ENCODE peak calls at places on chromosomes 2 and 18, in eight cellular contexts. C is retina; T is effector CD4-positive, alpha-beta T cell; M is M059J; U is activated T-helper 9 cell treated with anti-CD3 and anti-CD28 coated beads, Interleukin-2, amount 50 U/mL, for 16 hours; Q is B cell; L is stimulated activated CD8-positive, alpha-beta memory T cell treated with anti-CD3 and anti-CD28 coated beads, Interleukin-15, amount 100 ng/mL, for 48 hours; R is occipital lobe. H is an unnamed sample.

GRCh38 chr2:157052685-157053224 is 204.8 kb upstream of the GALNT5 start:
- DNase-seq in C (no peak), T (no peak), M (peak; percentile 74), U (no peak), Q (no peak), L (no peak), R (no peak), H (peak; percentile 91)

GRCh38 chr2:102000012-102000411 is 8.3 kb downstream of the IL1R2 start:
- DNase-seq in C (no peak), T (no peak), M (no peak), U (no peak), Q (no peak), L (no peak), R (no peak), H (no peak)

GRCh38 chr2:228801451-228801850 is 469.6 kb downstream of the PID1 start:
- DNase-seq in C (no peak), T (no peak), M (no peak), U (no peak), Q (no peak), L (no peak), R (no peak), H (no peak)

GRCh38 chr2:241978670-241979069 is 109.1 kb downstream of the RTP5 start:
- DNase-seq in C (no peak), T (no peak), M (no peak), U (no peak), Q (no peak), L (no peak), R (no peak), H (no peak)

GRCh38 chr2:36294290-36294689 is 61.3 kb upstream of the CRIM1 start:
- DNase-seq in C (no peak), T (no peak), M (peak; percentile 76), U (peak; percentile 9), Q (no peak), L (peak; percentile 4), R (no peak), H (no peak)

GRCh38 chr2:16881122-16881521 is 215.5 kb upstream of the CYRIA start:
- DNase-seq in C (no peak), T (no peak), M (no peak), U (no peak), Q (no peak), L (no peak), R (no peak), H (no peak)

GRCh38 chr2:67394734-67395133 is 2.4 kb upstream of the ETAA1 start:
- DNase-seq in C (no peak), T (no peak), M (peak; percentile 79), U (no peak), Q (no peak), L (no peak), R (no peak), H (peak; percentile 70)

GRCh38 chr2:69366-70344 is 23.4 kb upstream of the FAM110C start:
- DNase-seq in C (no peak), T (no peak), M (peak; percentile 29), U (no peak), Q (no peak), L (no peak), R (no peak), H (no peak)

GRCh38 chr2:152075427-152076050 is 23.3 kb downstream of the CACNB4 start:
- DNase-seq in C (no peak), T (no peak), M (no peak), U (no peak), Q (no peak), L (no peak), R (no peak), H (no peak)

GRCh38 chr2:19790291-19790690 is 111.5 kb downstream of the TTC32 start:
- DNase-seq in C (no peak), T (no peak), M (no peak), U (no peak), Q (no peak), L (no peak), R (no peak), H (no peak)

GRCh38 chr18:23658296-23658695 is 4.4 kb downstream of the ANKRD29 start:
- DNase-seq in C (no peak), T (no peak), M (peak; percentile 27), U (no peak), Q (no peak), L (no peak), R (no peak), H (peak; percentile 39)

GRCh38 chr2:218026676-218027425 is 24.1 kb upstream of the TNS1 start:
- DNase-seq in C (no peak), T (no peak), M (no peak), U (no peak), Q (no peak), L (no peak), R (no peak), H (no peak)

GRCh38 chr2:126885701-126886121 is 13.0 kb upstream of the TEX51 start:
- DNase-seq in C (no peak), T (no peak), M (no peak), U (no peak), Q (no peak), L (no peak), R (no peak), H (peak; percentile 8)

GRCh38 chr2:101827246-101827645 is 129.7 kb downstream of the MAP4K4 start:
- DNase-seq in C (no peak), T (no peak), M (peak; percentile 96), U (no peak), Q (no peak), L (no peak), R (no peak), H (peak; percentile 84)

GRCh38 chr2:96105152-96105915 is 11.0 kb downstream of the ADRA2B start:
- DNase-seq in C (no peak), T (no peak), M (no peak), U (no peak), Q (no peak), L (no peak), R (no peak), H (no peak)

GRCh38 chr2:228092056-228092455 is 89.4 kb downstream of the SPHKAP start:
- DNase-seq in C (no peak), T (no peak), M (no peak), U (no peak), Q (no peak), L (no peak), R (no peak), H (no peak)

GRCh38 chr2:239397856-239398470 is 2.9 kb downstream of the HDAC4 start:
- DNase-seq in C (peak; percentile 45), T (no peak), M (no peak), U (no peak), Q (no peak), L (no peak), R (no peak), H (no peak)

GRCh38 chr2:121831841-121832240 is 76.4 kb downstream of the TSN start:
- DNase-seq in C (no peak), T (no peak), M (no peak), U (no peak), Q (no peak), L (no peak), R (no peak), H (no peak)

GRCh38 chr2:128271891-128272585 is 46.6 kb downstream of the HS6ST1 start:
- DNase-seq in C (no peak), T (no peak), M (no peak), U (no peak), Q (no peak), L (no peak), R (no peak), H (no peak)

GRCh38 chr2:11764359-11764758 is 17.9 kb downstream of the LPIN1 start:
- DNase-seq in C (no peak), T (no peak), M (no peak), U (no peak), Q (no peak), L (no peak), R (no peak), H (no peak)

GRCh38 chr2:3606028-3606369 is 11.1 kb downstream of the COLEC11 start:
- DNase-seq in C (no peak), T (no peak), M (no peak), U (no peak), Q (no peak), L (no peak), R (no peak), H (no peak)

GRCh38 chr2:72896446-72896845 is 9.2 kb downstream of the SPR start:
- DNase-seq in C (no peak), T (no peak), M (peak; percentile 50), U (no peak), Q (no peak), L (no peak), R (no peak), H (no peak)

GRCh38 chr2:112229365-112229764 is 25.5 kb downstream of the ZC3H8 start:
- DNase-seq in C (no peak), T (no peak), M (no peak), U (no peak), Q (no peak), L (no peak), R (no peak), H (no peak)

GRCh38 chr2:193561054-193561453 is 1366.3 kb upstream of the TMEFF2 start:
- DNase-seq in C (no peak), T (no peak), M (peak; percentile 57), U (no peak), Q (no peak), L (no peak), R (no peak), H (peak; percentile 64)

GRCh38 chr18:46555724-46556123 is 101.3 kb downstream of the LOXHD1 start:
- DNase-seq in C (no peak), T (no peak), M (peak; percentile 43), U (no peak), Q (no peak), L (no peak), R (peak; percentile 11), H (no peak)

GRCh38 chr2:178285287-178285615 is 90.9 kb downstream of the OSBPL6 start:
- DNase-seq in C (no peak), T (no peak), M (no peak), U (no peak), Q (no peak), L (no peak), R (no peak), H (no peak)

GRCh38 chr2:57076856-57077255 is 893.1 kb downstream of the CCDC85A start:
- DNase-seq in C (no peak), T (no peak), M (no peak), U (no peak), Q (no peak), L (no peak), R (no peak), H (peak; percentile 55)

GRCh38 chr18:45728341-45729010 is 4.5 kb downstream of the SLC14A1 start:
- DNase-seq in C (no peak), T (no peak), M (peak; percentile 17), U (no peak), Q (no peak), L (no peak), R (no peak), H (peak; percentile 26)

GRCh38 chr2:163367825-163368582 is 367.8 kb downstream of the FIGN start:
- DNase-seq in C (no peak), T (no peak), M (no peak), U (no peak), Q (no peak), L (no peak), R (no peak), H (no peak)

GRCh38 chr2:37367984-37368383 is 23.6 kb downstream of the QPCT start:
- DNase-seq in C (no peak), T (no peak), M (no peak), U (no peak), Q (no peak), L (no peak), R (no peak), H (no peak)

GRCh38 chr2:228479014-228479413 is 297.5 kb upstream of the SPHKAP start:
- DNase-seq in C (no peak), T (no peak), M (no peak), U (no peak), Q (no peak), L (no peak), R (no peak), H (no peak)

GRCh38 chr2:51855683-51856082 is 823.8 kb upstream of the NRXN1 start:
- DNase-seq in C (no peak), T (no peak), M (no peak), U (no peak), Q (no peak), L (no peak), R (no peak), H (no peak)

GRCh38 chr18:35458677-35459441 is 38.9 kb downstream of the INO80C start:
- DNase-seq in C (no peak), T (no peak), M (peak; percentile 94), U (no peak), Q (no peak), L (no peak), R (no peak), H (peak; percentile 72)

GRCh38 chr2:220445429-220446105 is 818.1 kb downstream of the SLC4A3 start:
- DNase-seq in C (no peak), T (no peak), M (peak; percentile 47), U (no peak), Q (no peak), L (no peak), R (no peak), H (peak; percentile 10)

H was measured in HCEC 1CT.